ENCODE peak calls at places on chromosome 17, in four cellular contexts. W is natural killer cell; E is stimulated activated effector memory CD8-positive, alpha-beta T cell treated with anti-CD3 and anti-CD28 coated beads, Interleukin-12 subunit alpha, Interleukin-12 subunit beta, amount 100 ng/mL, for 72 hours; O is NCI-H460. D is an unnamed sample.

GRCh38 chr17:30323895-30324319 is 9.9 kb downstream of the TMIGD1 start:
- DNase-seq in E (no peak), W (no peak), O (peak), D (no peak)

GRCh38 chr17:65013613-65014391 is 42.7 kb downstream of the GNA13 start:
- DNase-seq in O (no peak), W (peak), E (no peak), D (no peak)

GRCh38 chr17:34241062-34241461 is 14.0 kb upstream of the CCL2 start:
- DNase-seq in O (no peak), E (no peak), W (no peak), D (no peak)

GRCh38 chr17:17395885-17396284 is 80.9 kb upstream of the MED9 start:
- DNase-seq in E (no peak), W (no peak), O (no peak), D (no peak)

GRCh38 chr17:61345825-61346628 is 53.6 kb upstream of the TBX2 start:
- DNase-seq in O (no peak), E (no peak), W (no peak), D (no peak)

GRCh38 chr17:56939869-56940484 is 20.9 kb downstream of the COIL start:
- DNase-seq in E (peak), O (peak), W (no peak), D (peak)

GRCh38 chr17:74547736-74548135 is 1.8 kb upstream of the CD300C start:
- DNase-seq in O (no peak), E (no peak), W (no peak), D (no peak)

GRCh38 chr17:78400581-78401240 is 22.3 kb downstream of the PGS1 start:
- DNase-seq in O (no peak), E (no peak), W (no peak), D (no peak)

GRCh38 chr17:82334622-82335394 is 1.2 kb upstream of the SECTM1 start:
- DNase-seq in O (no peak), W (no peak), E (no peak), D (no peak)

GRCh38 chr17:76824103-76824502 is 44.1 kb upstream of the MGAT5B start:
- DNase-seq in O (no peak), E (no peak), W (no peak), D (no peak)

GRCh38 chr17:4407851-4408250 is 25.9 kb upstream of the SPNS3 start:
- DNase-seq in W (no peak), O (no peak), E (no peak), D (no peak)

GRCh38 chr17:72683506-72684404 is 408.7 kb downstream of the SLC39A11 start:
- DNase-seq in W (no peak), E (no peak), O (peak), D (no peak)

GRCh38 chr17:14805348-14805747 is 459.8 kb downstream of the PMP22 start:
- DNase-seq in W (no peak), E (no peak), O (peak), D (no peak)

GRCh38 chr17:8753976-8754440 is 4.3 kb downstream of the SPDYE4 start:
- DNase-seq in E (no peak), W (no peak), O (peak), D (no peak)